ENCODE peak calls at places on chromosome 19, in eight cellular contexts. M is Panc1, Y is GM23338, D is HCT116, B is HepG2, P is K562, E is upper lobe of left lung, G is GM12878. I is an unnamed sample.

GRCh38 chr19:10010247-10010691 is at the start of gene COL5A3:
- ATAC-seq in Y (peak; percentile 77), E (peak; percentile 79), G (no peak), B (no peak), D (peak; percentile 62), P (no peak), M (peak; percentile 68), I (peak; percentile 80)

GRCh38 chr19:48965806-48966540 is 864 bp downstream of the FTL start:
- ATAC-seq in Y (peak; percentile 16), B (no peak), E (peak; percentile 74), M (peak; percentile 45), D (peak; percentile 45), G (peak; percentile 60), P (peak; percentile 9), I (peak; percentile 46)

GRCh38 chr19:3471954-3472655 is 8.2 kb downstream of the SMIM24 start:
- ATAC-seq in D (peak; percentile 57), M (peak; percentile 40), E (peak; percentile 77), P (peak; percentile 84), G (peak; percentile 66), B (peak; percentile 51), Y (peak; percentile 91), I (no peak)

GRCh38 chr19:17441241-17442135 is 7.0 kb downstream of the TMEM221 start:
- ATAC-seq in M (peak; percentile 71), D (peak; percentile 92), E (peak; percentile 61), B (peak; percentile 76), Y (peak; percentile 91), G (peak; percentile 61), P (peak; percentile 79), I (peak; percentile 53)

GRCh38 chr19:18596752-18597157 is 8.2 kb downstream of the REX1BD start:
- ATAC-seq in G (peak; percentile 29), Y (peak; percentile 44), P (peak; percentile 92), B (peak; percentile 65), E (peak; percentile 49), D (peak; percentile 70), M (peak; percentile 62), I (no peak)

GRCh38 chr19:35073941-35074340 is 32.4 kb downstream of the HPN start:
- ATAC-seq in Y (no peak), D (no peak), B (no peak), M (peak; percentile 18), G (no peak), E (no peak), P (no peak), I (no peak)

GRCh38 chr19:29879655-29879974 is 62.4 kb upstream of the URI1 start:
- ATAC-seq in Y (no peak), P (no peak), G (no peak), M (no peak), E (no peak), B (no peak), D (no peak), I (no peak)

GRCh38 chr19:7783991-7784421 is 21.0 kb downstream of the CLEC4M start:
- ATAC-seq in G (no peak), E (peak; percentile 69), P (peak; percentile 59), M (peak; percentile 45), D (peak; percentile 70), B (peak; percentile 62), Y (peak; percentile 5), I (no peak)

GRCh38 chr19:36378625-36379509 is at the start of gene ZFP14:
- ATAC-seq in B (peak; percentile 95), P (peak; percentile 100), M (peak; percentile 99), D (peak; percentile 97), Y (peak; percentile 97), E (peak; percentile 99), G (peak; percentile 100), I (peak; percentile 99)

GRCh38 chr19:10533656-10534386 is 9.9 kb upstream of the ATG4D start:
- ATAC-seq in G (peak; percentile 29), D (no peak), P (no peak), B (no peak), Y (no peak), M (no peak), E (no peak), I (peak; percentile 36)

GRCh38 chr19:13923194-13923987 is 14.8 kb downstream of the PODNL1 start:
- ATAC-seq in E (no peak), D (no peak), B (no peak), P (no peak), G (no peak), Y (no peak), M (no peak), I (no peak)

GRCh38 chr19:8973501-8974091 is 36.6 kb downstream of the MUC16 start:
- ATAC-seq in Y (no peak), D (no peak), E (no peak), P (peak; percentile 61), M (no peak), G (no peak), B (no peak), I (no peak)

GRCh38 chr19:3671680-3672574 is 28.3 kb downstream of the PIP5K1C start:
- ATAC-seq in E (peak; percentile 18), Y (peak; percentile 11), P (peak; percentile 40), M (peak; percentile 17), B (no peak), D (no peak), G (peak; percentile 55), I (no peak)

GRCh38 chr19:18013621-18014111 is 5.7 kb downstream of the ARRDC2 start:
- ATAC-seq in G (no peak), B (peak; percentile 88), Y (no peak), P (peak; percentile 77), M (peak; percentile 37), E (no peak), D (no peak), I (no peak)

GRCh38 chr19:16139752-16140151 is 3.7 kb upstream of the HSH2D start:
- ATAC-seq in Y (no peak), D (no peak), G (peak; percentile 45), E (no peak), P (no peak), M (no peak), B (no peak), I (no peak)

GRCh38 chr19:8922591-8922990 is 87.6 kb downstream of the MUC16 start:
- ATAC-seq in D (peak; percentile 50), G (no peak), E (no peak), Y (no peak), B (no peak), M (no peak), P (peak; percentile 79), I (no peak)

GRCh38 chr19:8085606-8086464 is 33.3 kb downstream of the CCL25 start:
- ATAC-seq in E (no peak), Y (peak; percentile 15), M (peak; percentile 74), B (peak; percentile 74), D (peak; percentile 75), G (no peak), P (peak; percentile 91), I (no peak)

GRCh38 chr19:3132971-3133792 is 2.7 kb upstream of the GNA15 start:
- ATAC-seq in D (no peak), G (peak; percentile 90), Y (peak; percentile 53), P (peak; percentile 83), B (no peak), E (peak; percentile 71), M (peak; percentile 73), I (peak; percentile 51)

GRCh38 chr19:10701955-10702307 is 692 bp downstream of the QTRT1 start:
- ATAC-seq in M (peak; percentile 47), D (no peak), G (peak; percentile 62), P (peak; percentile 81), E (peak; percentile 18), Y (peak; percentile 68), B (peak; percentile 84), I (peak; percentile 8)

GRCh38 chr19:49926520-49926919 is 2.5 kb upstream of the ATF5 start:
- ATAC-seq in M (no peak), Y (no peak), G (no peak), B (no peak), E (no peak), P (no peak), D (no peak), I (no peak)

GRCh38 chr19:12993562-12993961 is 1.7 kb upstream of the NFIX start:
- ATAC-seq in E (no peak), B (no peak), G (no peak), Y (no peak), D (no peak), P (no peak), M (no peak), I (no peak)

GRCh38 chr19:2171349-2172145 is 7.8 kb downstream of the DOT1L start:
- ATAC-seq in P (peak; percentile 49), G (peak; percentile 63), M (no peak), B (peak; percentile 32), D (no peak), Y (peak; percentile 60), E (no peak), I (no peak)

GRCh38 chr19:5480427-5480836 is 25.2 kb downstream of the ZNRF4 start:
- ATAC-seq in P (peak; percentile 67), G (no peak), E (no peak), Y (peak; percentile 29), B (no peak), M (peak; percentile 63), D (peak; percentile 78), I (no peak)
- TF ChIP-seq CTCF in P (peak; percentile 63), G (peak; percentile 50), E (peak; percentile 15), Y (peak; percentile 69), B (peak; percentile 68), M (peak; percentile 82), D (peak; percentile 33), I (no peak)

DNA sequence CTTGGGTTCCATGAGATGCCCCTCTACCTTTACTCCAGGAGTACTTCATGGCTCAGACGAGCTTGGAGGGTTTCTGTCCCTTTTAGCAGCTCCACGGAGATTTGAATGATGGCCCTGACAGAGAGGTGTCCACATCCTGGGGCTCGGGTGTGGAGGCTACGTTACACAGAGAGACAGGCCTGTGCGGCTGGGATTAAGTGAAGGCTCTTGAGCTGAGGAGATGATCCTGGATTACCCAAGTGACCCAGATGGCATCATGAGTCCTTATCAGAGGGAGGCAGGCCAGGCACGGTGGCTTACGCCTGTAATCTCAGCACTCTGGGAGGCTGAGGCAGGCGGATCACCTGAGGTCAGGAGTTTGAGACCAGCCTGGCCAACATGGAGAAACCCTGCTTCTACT is 12.4 kb downstream of the DPP9 start:
- ATAC-seq in G (no peak), Y (no peak), D (no peak), E (no peak), B (no peak), P (no peak), M (no peak), I (no peak)
- TF ChIP-seq POLR2AphosphoS5 in G (no peak), Y (no peak), D (no peak), E (no peak), B (no peak), P (no peak), M (no peak), I (no peak)

GRCh38 chr19:41226053-41226873 is 7.2 kb downstream of the AXL start:
- ATAC-seq in B (peak; percentile 78), D (peak; percentile 68), M (peak; percentile 80), Y (peak; percentile 73), G (no peak), E (peak; percentile 87), P (peak; percentile 82), I (peak; percentile 85)
- TF ChIP-seq CTCF in B (no peak), D (no peak), M (no peak), Y (no peak), G (no peak), E (peak; percentile 22), P (no peak), I (peak; percentile 42)

DNA sequence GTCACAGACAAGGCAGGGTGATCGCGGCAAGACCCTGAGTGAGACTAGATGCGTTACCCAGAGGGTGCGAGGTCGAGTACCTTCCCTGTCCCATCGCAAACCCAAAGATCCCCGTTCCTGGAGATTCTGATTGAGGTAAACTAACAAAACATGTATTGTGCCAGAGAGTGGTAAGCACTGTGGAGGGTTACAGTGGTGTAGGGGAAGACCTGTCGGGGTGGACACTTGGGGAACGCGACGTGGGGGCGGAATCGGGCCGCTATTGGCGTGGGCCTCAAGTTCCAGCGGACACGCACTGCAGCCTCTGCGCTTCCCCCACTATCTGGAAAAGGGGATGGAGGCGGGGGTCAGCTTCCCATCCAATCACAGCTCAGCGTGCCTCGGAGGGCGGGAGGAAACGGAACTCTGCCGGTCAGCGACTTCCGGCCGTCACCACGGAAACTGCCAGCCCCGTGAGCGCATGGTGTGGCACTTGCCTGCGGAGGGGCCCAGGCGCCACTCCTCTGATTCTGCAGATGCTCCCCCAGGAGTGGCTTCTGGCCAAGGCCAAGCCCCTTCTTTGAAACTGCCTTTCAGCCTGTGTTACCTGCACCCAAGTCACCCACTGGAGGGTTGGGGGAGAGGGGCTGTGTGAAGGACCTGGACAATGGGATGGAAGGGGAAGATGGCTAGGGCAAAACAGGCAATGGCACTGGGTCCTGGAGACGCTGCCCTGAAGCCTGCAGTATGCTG is 1.0 kb upstream of the UBE2M start:
- ATAC-seq in D (peak; percentile 63), E (peak; percentile 82), B (peak; percentile 76), M (peak; percentile 63), G (peak; percentile 63), Y (peak; percentile 41), P (peak; percentile 78), I (peak; percentile 70)
- TF ChIP-seq POLR2AphosphoS5 in D (peak; percentile 82), E (peak; percentile 74), B (peak; percentile 89), M (peak; percentile 75), G (peak; percentile 93), Y (peak; percentile 88), P (peak; percentile 63), I (peak; percentile 75)